ENCODE peak calls at places on chromosome 11, in eight cellular contexts. R is psoas muscle, G is stomach, Q is astrocyte, U is esophagus squamous epithelium, S is pancreas, J is endodermal cell, F is upper lobe of right lung. E is an unnamed sample.

GRCh38 chr11:21774212-21774611 is 418.7 kb upstream of the ANO5 start:
- DNase-seq in R (peak; percentile 66), G (no peak), Q (peak; percentile 0), U (no peak), S (no peak), J (peak; percentile 26), F (no peak), E (no peak)

GRCh38 chr11:58616594-58616993 is 5.9 kb upstream of the CNTF start:
- DNase-seq in R (peak; percentile 75), G (no peak), Q (peak; percentile 93), U (no peak), S (no peak), J (no peak), F (no peak), E (no peak)

GRCh38 chr11:64400667-64401066 is 41.7 kb downstream of the RPS6KA4 start:
- DNase-seq in R (no peak), G (peak; percentile 38), Q (no peak), U (no peak), S (no peak), J (no peak), F (no peak), E (no peak)

GRCh38 chr11:83827520-83827919 is 541.4 kb upstream of the CCDC90B start:
- DNase-seq in R (no peak), G (no peak), Q (peak; percentile 60), U (no peak), S (no peak), J (no peak), F (no peak), E (no peak)

GRCh38 chr11:125494987-125495725 is 909 bp downstream of the FEZ1 start:
- DNase-seq in R (peak; percentile 59), G (no peak), Q (peak; percentile 22), U (no peak), S (peak; percentile 70), J (peak; percentile 78), F (peak; percentile 66), E (peak; percentile 52)

GRCh38 chr11:21144556-21144955 is 475.2 kb downstream of the NELL1 start:
- DNase-seq in R (no peak), G (no peak), Q (no peak), U (no peak), S (no peak), J (no peak), F (no peak), E (no peak)

GRCh38 chr11:10294289-10294953 is 402 bp upstream of the SBF2 start:
- DNase-seq in R (peak; percentile 74), G (no peak), Q (no peak), U (no peak), S (peak; percentile 74), J (peak; percentile 77), F (peak; percentile 69), E (no peak)

GRCh38 chr11:75668508-75669297 is at the start of gene MAP6:
- DNase-seq in R (peak; percentile 58), G (no peak), Q (no peak), U (no peak), S (peak; percentile 70), J (peak; percentile 82), F (no peak), E (peak; percentile 33)

GRCh38 chr11:5992604-5993251 is 5.9 kb upstream of the OR52L1 start:
- DNase-seq in R (no peak), G (no peak), Q (no peak), U (no peak), S (no peak), J (no peak), F (no peak), E (no peak)

GRCh38 chr11:129391864-129392263 is 16.2 kb downstream of the BARX2 start:
- DNase-seq in R (no peak), G (no peak), Q (no peak), U (no peak), S (no peak), J (no peak), F (no peak), E (no peak)

GRCh38 chr11:12399355-12399754 is 22.0 kb downstream of the PARVA start:
- DNase-seq in R (no peak), G (no peak), Q (no peak), U (no peak), S (no peak), J (no peak), F (no peak), E (no peak)

GRCh38 chr11:132050081-132050480 is 679.7 kb downstream of the NTM start:
- DNase-seq in R (no peak), G (no peak), Q (no peak), U (no peak), S (no peak), J (no peak), F (no peak), E (no peak)

GRCh38 chr11:44861829-44862545 is 88.7 kb downstream of the TP53I11 start:
- DNase-seq in R (peak; percentile 66), G (peak; percentile 58), Q (peak; percentile 99), U (no peak), S (no peak), J (peak; percentile 95), F (peak; percentile 75), E (no peak)

GRCh38 chr11:111310723-111311122 is 12.4 kb downstream of the POU2AF3 start:
- DNase-seq in R (no peak), G (no peak), Q (no peak), U (no peak), S (no peak), J (no peak), F (no peak), E (no peak)

GRCh38 chr11:17012712-17013547 is 1.3 kb downstream of the PLEKHA7 start:
- DNase-seq in R (peak; percentile 52), G (peak; percentile 78), Q (peak; percentile 71), U (no peak), S (no peak), J (peak; percentile 76), F (peak; percentile 77), E (no peak)

GRCh38 chr11:15519124-15519791 is 404.5 kb downstream of the INSC start:
- DNase-seq in R (no peak), G (no peak), Q (no peak), U (no peak), S (no peak), J (no peak), F (no peak), E (no peak)

GRCh38 chr11:104127828-104128227 is 36.1 kb downstream of the PDGFD start:
- DNase-seq in R (no peak), G (no peak), Q (peak; percentile 25), U (no peak), S (no peak), J (no peak), F (no peak), E (no peak)

GRCh38 chr11:70243912-70244652 is 26.4 kb upstream of the PPFIA1 start:
- DNase-seq in R (peak; percentile 20), G (no peak), Q (peak; percentile 45), U (no peak), S (no peak), J (no peak), F (no peak), E (no peak)

GRCh38 chr11:48170176-48170839 is 46.3 kb upstream of the OR4B1 start:
- DNase-seq in R (no peak), G (no peak), Q (peak; percentile 38), U (no peak), S (no peak), J (no peak), F (no peak), E (no peak)

GRCh38 chr11:61507962-61508824 is at the start of gene LRRC10B:
- DNase-seq in R (no peak), G (no peak), Q (no peak), U (no peak), S (peak; percentile 70), J (peak; percentile 96), F (peak; percentile 71), E (peak; percentile 81)

GRCh38 chr11:61507012-61507768 is 1.4 kb upstream of the LRRC10B start:
- DNase-seq in R (no peak), G (no peak), Q (no peak), U (no peak), S (peak; percentile 31), J (no peak), F (no peak), E (no peak)

GRCh38 chr11:61505106-61505505 is 3.4 kb upstream of the LRRC10B start:
- DNase-seq in R (no peak), G (no peak), Q (no peak), U (no peak), S (peak; percentile 9), J (no peak), F (no peak), E (no peak)

GRCh38 chr11:61503135-61503770 is 5.3 kb upstream of the LRRC10B start:
- DNase-seq in R (no peak), G (no peak), Q (no peak), U (no peak), S (peak; percentile 6), J (no peak), F (no peak), E (no peak)

GRCh38 chr11:61505640-61506155 is 2.9 kb upstream of the LRRC10B start:
- DNase-seq in R (no peak), G (no peak), Q (no peak), U (no peak), S (peak; percentile 33), J (no peak), F (no peak), E (peak; percentile 61)
- H3K27ac ChIP-seq in R (no peak overlapping the region), G (no peak overlapping the region), Q (no peak overlapping the region), U (no peak overlapping the region), S (no peak overlapping the region), J (no peak overlapping the region), F (no peak overlapping the region), E (peak overlapping the region; percentile 58)

DNA sequence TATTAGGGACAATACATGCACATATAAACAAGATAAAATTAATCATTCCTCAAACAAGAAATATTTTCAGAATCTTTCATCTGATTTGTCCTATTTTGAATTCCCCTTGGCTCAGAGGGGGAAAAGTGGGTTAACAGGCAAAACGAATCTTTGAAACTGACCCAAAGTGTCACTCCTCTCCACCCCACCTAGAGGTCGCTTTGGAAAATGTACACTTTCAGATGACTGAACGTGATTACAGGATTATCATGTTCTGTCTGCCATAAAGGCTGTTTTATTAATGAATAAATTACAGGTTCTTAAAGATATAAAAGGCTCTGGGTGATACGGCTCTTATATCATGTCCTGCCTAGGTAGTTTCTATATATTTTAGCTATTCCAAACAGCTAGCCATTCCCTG is 1735.0 kb downstream of the LRRC4C start:
- DNase-seq in R (no peak), G (no peak), Q (no peak), U (no peak), S (no peak), J (no peak), F (no peak), E (no peak)
- H3K27ac ChIP-seq in R (no peak overlapping the region), G (no peak overlapping the region), Q (no peak overlapping the region), U (no peak overlapping the region), S (no peak overlapping the region), J (no peak overlapping the region), F (no peak overlapping the region), E (no peak overlapping the region)

GRCh38 chr11:67369801-67370284 is 3.6 kb downstream of the CLCF1 start:
- DNase-seq in R (no peak), G (no peak), Q (no peak), U (no peak), S (no peak), J (no peak), F (no peak), E (no peak)
- H3K27ac ChIP-seq in R (no peak overlapping the region), G (peak overlapping the region; percentile 11), Q (peak overlapping the region; percentile 67), U (peak overlapping the region; percentile 23), S (no peak overlapping the region), J (no peak overlapping the region), F (no peak overlapping the region), E (no peak overlapping the region)

DNA sequence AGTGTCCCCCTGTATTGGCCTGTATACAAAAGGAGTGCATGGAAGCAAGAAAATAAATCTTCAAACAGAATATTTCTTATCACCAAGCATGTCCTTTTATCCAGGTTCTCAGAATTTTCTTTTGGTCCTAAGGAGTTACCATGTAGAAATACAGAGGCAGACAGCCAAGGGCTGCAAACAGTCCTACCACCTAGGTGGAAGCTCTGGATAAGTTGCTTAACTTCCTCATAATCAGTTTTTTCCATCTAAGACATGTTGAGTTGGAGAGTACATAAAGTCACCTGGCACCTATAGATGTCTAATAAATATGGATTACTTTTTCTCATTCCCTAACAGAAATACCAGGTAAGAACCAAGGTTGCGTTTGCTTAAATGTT is 57.0 kb upstream of the BLID start:
- DNase-seq in R (no peak), G (no peak), Q (no peak), U (no peak), S (no peak), J (no peak), F (no peak), E (no peak)
- H3K27ac ChIP-seq in R (no peak overlapping the region), G (no peak overlapping the region), Q (peak overlapping the region; percentile 63), U (no peak overlapping the region), S (no peak overlapping the region), J (no peak overlapping the region), F (peak overlapping the region; percentile 34), E (no peak overlapping the region)